ENCODE peak calls at places on chromosome 15, in four cellular contexts. V is NB4, M is neuronal stem cell, O is tibial artery. E is an unnamed sample.

GRCh38 chr15:68208136-68208535 is 3.0 kb upstream of the CALML4 start:
- DNase-seq in V (no peak), M (no peak), O (peak; percentile 52), E (no peak)

GRCh38 chr15:33737687-33738606 is 230.3 kb upstream of the CHRM5 start:
- DNase-seq in V (peak; percentile 36), M (peak; percentile 49), O (no peak), E (peak; percentile 61)

GRCh38 chr15:40439461-40440299 is 1.1 kb upstream of the BAHD1 start:
- DNase-seq in V (peak; percentile 72), M (no peak), O (peak; percentile 74), E (peak; percentile 50)

GRCh38 chr15:70584838-70585706 is 178.3 kb downstream of the UACA start:
- DNase-seq in V (peak; percentile 84), M (peak; percentile 63), O (peak; percentile 52), E (peak; percentile 43)

GRCh38 chr15:64351265-64351664 is 4.7 kb downstream of the CSNK1G1 start:
- DNase-seq in V (no peak), M (no peak), O (no peak), E (no peak)

GRCh38 chr15:80967991-80968510 is 21.6 kb downstream of the MESD start:
- DNase-seq in V (no peak), M (no peak), O (no peak), E (no peak)

GRCh38 chr15:80888846-80889245 is 100.8 kb downstream of the MESD start:
- DNase-seq in V (no peak), M (no peak), O (no peak), E (no peak)

GRCh38 chr15:55253580-55253979 is 36.0 kb downstream of the RAB27A start:
- DNase-seq in V (peak; percentile 55), M (no peak), O (no peak), E (no peak)

GRCh38 chr15:85785887-85786777 is 8.6 kb downstream of the KLHL25 start:
- DNase-seq in V (peak; percentile 23), M (no peak), O (no peak), E (peak; percentile 72)
- H3K4me3 ChIP-seq in V (peak overlapping the region; percentile 12), M (no peak overlapping the region), O (peak overlapping the region; percentile 3), E (no peak overlapping the region)

GRCh38 chr15:74785716-74786032 is 3.8 kb downstream of the CSK start:
- DNase-seq in V (no peak), M (no peak), O (no peak), E (no peak)
- H3K4me3 ChIP-seq in V (no peak overlapping the region), M (no peak overlapping the region), O (no peak overlapping the region), E (no peak overlapping the region)

DNA sequence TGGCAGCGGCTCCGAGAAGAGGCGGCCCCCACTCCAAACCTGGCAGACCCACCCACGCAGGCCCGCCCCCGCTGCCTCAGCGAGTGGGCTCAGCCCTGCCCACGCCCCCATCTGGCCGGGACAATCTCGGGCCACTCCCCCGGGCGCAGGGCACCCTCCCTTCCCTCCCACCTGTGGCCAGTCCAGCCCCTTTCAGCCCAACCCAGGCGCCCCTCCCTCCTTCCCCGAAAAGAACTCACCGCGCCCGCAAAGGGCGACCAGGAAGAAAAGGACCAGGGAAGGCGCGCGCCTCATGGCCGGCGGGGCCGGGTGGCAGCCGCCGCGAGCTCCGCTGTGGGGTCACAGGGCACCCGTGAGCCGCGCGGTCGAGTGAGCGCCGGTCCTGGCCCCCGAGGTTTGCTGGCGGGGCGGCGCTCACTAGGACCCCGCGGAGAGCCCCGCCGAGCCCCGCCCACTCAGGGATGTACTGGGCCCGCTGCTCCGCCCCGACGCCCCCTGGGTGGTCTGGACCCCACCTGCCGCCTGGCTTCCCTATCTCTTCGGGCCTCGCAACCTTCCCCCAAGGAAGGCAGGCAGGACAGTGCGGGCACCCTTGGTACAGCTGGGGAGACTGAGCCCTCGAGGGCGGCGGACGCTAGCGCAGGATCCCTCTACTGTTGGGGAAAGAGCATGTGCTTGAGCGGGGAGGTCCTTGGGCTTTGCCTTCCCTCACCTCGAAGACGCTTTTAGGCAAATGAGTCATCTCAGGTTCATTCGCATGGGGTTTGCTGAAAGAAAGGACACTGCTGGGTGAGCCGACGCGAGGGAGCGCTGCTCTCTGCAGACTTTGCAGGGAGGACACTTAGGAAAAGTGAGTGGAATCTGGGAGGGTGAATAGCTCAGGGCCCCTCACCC is at the start of gene CHRNB4:
- DNase-seq in V (no peak), M (peak; percentile 73), O (no peak), E (peak; percentile 91)
- H3K4me3 ChIP-seq in V (no peak within 1 kb of the TSS), M (peak within 1 kb of the TSS; percentile 24), O (peak within 1 kb of the TSS; percentile 28), E (peak within 1 kb of the TSS; percentile 54)

DNA sequence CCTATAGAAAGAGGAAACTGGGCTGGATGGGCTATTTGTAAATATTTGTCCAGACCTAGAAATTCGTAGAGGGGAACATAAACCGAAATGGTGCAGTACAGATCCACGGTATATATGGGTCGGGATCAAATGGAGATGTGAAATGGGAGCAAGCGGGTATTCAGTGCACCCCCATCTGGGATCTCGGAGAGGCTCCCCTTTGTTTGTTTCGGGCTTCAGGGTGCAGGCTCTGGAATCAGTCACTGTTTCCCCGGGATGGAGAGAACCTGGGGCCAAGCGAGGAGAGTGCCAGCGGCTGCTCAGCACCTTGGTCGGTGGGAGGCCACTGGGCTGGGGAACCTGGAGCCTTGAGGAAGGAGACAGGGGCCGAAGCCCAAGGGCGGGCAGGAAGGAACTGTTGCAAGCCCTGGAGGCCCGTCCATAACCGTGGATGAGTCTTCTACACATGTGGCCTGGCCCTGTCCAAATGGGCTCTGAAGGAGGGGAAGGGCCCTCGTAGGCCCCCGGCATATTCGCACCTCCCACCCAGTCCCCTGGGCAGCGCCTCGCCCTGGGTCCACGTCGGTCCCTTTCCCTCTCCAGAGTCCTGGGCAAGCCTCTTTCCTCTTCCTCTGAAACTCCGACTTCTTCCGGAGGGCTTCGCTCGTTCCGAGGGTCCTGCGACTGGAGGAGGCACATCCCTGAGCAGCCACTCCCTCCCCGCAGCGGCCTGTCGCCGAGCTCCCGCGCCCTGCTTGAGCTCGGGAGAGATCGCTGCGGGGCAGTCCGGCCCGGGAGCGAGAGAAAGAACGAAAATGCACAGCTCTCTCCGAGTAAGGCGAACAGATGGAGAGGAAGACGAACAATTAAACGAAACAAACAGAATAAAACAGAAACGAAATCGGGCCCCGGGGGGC is 3.0 kb downstream of the ISL2 start:
- DNase-seq in V (no peak), M (peak; percentile 57), O (no peak), E (peak; percentile 34)
- H3K4me3 ChIP-seq in V (peak overlapping the region; percentile 77), M (no peak overlapping the region), O (peak overlapping the region; percentile 38), E (peak overlapping the region; percentile 96)

GRCh38 chr15:47719730-47720129 is 2.4 kb downstream of the SEMA6D start:
- DNase-seq in V (no peak), M (no peak), O (no peak), E (no peak)

GRCh38 chr15:47715856-47716445 is 1.4 kb upstream of the SEMA6D start:
- DNase-seq in V (no peak), M (peak; percentile 27), O (no peak), E (no peak)

GRCh38 chr15:47720555-47720954 is 3.2 kb downstream of the SEMA6D start:
- DNase-seq in V (no peak), M (no peak), O (no peak), E (peak; percentile 29)

GRCh38 chr15:47717036-47717611 is at the start of gene SEMA6D:
- DNase-seq in V (no peak), M (peak; percentile 83), O (peak; percentile 86), E (peak; percentile 91)

GRCh38 chr15:47718474-47719440 is 1.5 kb downstream of the SEMA6D start:
- DNase-seq in V (no peak), M (no peak), O (peak; percentile 69), E (peak; percentile 37)
- H3K4me3 ChIP-seq in V (no peak overlapping the region), M (peak overlapping the region; percentile 31), O (peak overlapping the region; percentile 87), E (peak overlapping the region; percentile 74)

E was measured in WERI-Rb-1.